ENCODE peak calls at places on chromosomes 11 and 22, in four cellular contexts. T is NCI-H2081, R is AG04450, V is DMS53. Y is an unnamed sample.

GRCh38 chr11:93652161-93652597 is 9.3 kb upstream of the CEP295 start:
- DNase-seq in T (peak), R (no peak), V (peak), Y (peak)

GRCh38 chr11:12201016-12201985 is 90.9 kb downstream of the MICAL2 start:
- DNase-seq in T (no peak), R (no peak), V (no peak), Y (no peak)

GRCh38 chr11:22459053-22459452 is 120.9 kb downstream of the SLC17A6 start:
- DNase-seq in T (no peak), R (no peak), V (peak), Y (peak)

GRCh38 chr11:129190087-129190486 is 2.0 kb downstream of the ARHGAP32 start:
- DNase-seq in T (peak), R (no peak), V (peak), Y (peak)

GRCh38 chr22:49657275-49657973 is 170.2 kb downstream of the BRD1 start:
- DNase-seq in T (no peak), R (no peak), V (no peak), Y (no peak)

GRCh38 chr11:11297578-11297977 is 55.5 kb downstream of the CSNK2A3 start:
- DNase-seq in T (no peak), R (peak), V (no peak), Y (peak)

GRCh38 chr22:35733742-35734516 is 16.3 kb downstream of the APOL5 start:
- DNase-seq in T (no peak), R (no peak), V (no peak), Y (no peak)

GRCh38 chr11:94801866-94802460 is 33.8 kb downstream of the AMOTL1 start:
- DNase-seq in T (no peak), R (no peak), V (no peak), Y (no peak)

GRCh38 chr11:66112640-66113098 is 42.6 kb downstream of the PACS1 start:
- DNase-seq in T (no peak), R (no peak), V (no peak), Y (no peak)

GRCh38 chr11:103826856-103827255 is 209.6 kb upstream of the DDI1 start:
- DNase-seq in T (no peak), R (no peak), V (no peak), Y (no peak)

GRCh38 chr22:29003975-29004646 is 57.5 kb downstream of the C22orf31 start:
- DNase-seq in T (no peak), R (no peak), V (peak), Y (peak)

GRCh38 chr11:112797653-112798293 is 163.4 kb upstream of the NCAM1 start:
- DNase-seq in T (peak), R (no peak), V (peak), Y (peak)

GRCh38 chr11:80103149-80103859 is 662.5 kb upstream of the TENM4 start:
- DNase-seq in T (no peak), R (peak), V (peak), Y (no peak)

GRCh38 chr22:38080468-38080846 is 3.5 kb downstream of the SLC16A8 start:
- DNase-seq in T (no peak), R (no peak), V (no peak), Y (no peak)

GRCh38 chr22:48738204-48738980 is 1089.3 kb downstream of the BRD1 start:
- DNase-seq in T (no peak), R (no peak), V (no peak), Y (no peak)

GRCh38 chr11:78351193-78351592 is 66.4 kb downstream of the GAB2 start:
- DNase-seq in T (peak), R (no peak), V (peak), Y (peak)

GRCh38 chr11:94774345-94774744 is 6.2 kb downstream of the AMOTL1 start:
- DNase-seq in T (no peak), R (no peak), V (peak), Y (peak)

GRCh38 chr22:36384766-36385400 is 2.9 kb downstream of the MYH9 start:
- DNase-seq in T (no peak), R (no peak), V (peak), Y (peak)

GRCh38 chr11:3126207-3126865 is 38.8 kb downstream of the OSBPL5 start:
- DNase-seq in T (no peak), R (no peak), V (peak), Y (no peak)

GRCh38 chr22:29563652-29564460 is 10.3 kb upstream of the THOC5 start:
- DNase-seq in T (no peak), R (no peak), V (no peak), Y (peak)

GRCh38 chr11:95794086-95794485 is 3.8 kb downstream of the CEP57 start:
- DNase-seq in T (no peak), R (no peak), V (no peak), Y (peak)

GRCh38 chr11:73288197-73288872 is 16.2 kb downstream of the P2RY6 start:
- DNase-seq in T (no peak), R (no peak), V (no peak), Y (no peak)

GRCh38 chr11:92782806-92783205 is 186.6 kb upstream of the MTNR1B start:
- DNase-seq in T (no peak), R (no peak), V (no peak), Y (no peak)

GRCh38 chr11:2276999-2277328 is 6.6 kb upstream of the ASCL2 start:
- DNase-seq in T (no peak), R (no peak), V (no peak), Y (no peak)

GRCh38 chr11:106399075-106399500 is 321.6 kb downstream of the AASDHPPT start:
- DNase-seq in T (no peak), R (peak), V (no peak), Y (no peak)

GRCh38 chr11:128610765-128611617 is 23.6 kb upstream of the ETS1 start:
- DNase-seq in T (no peak), R (no peak), V (no peak), Y (no peak)

GRCh38 chr11:61290905-61291690 is 4.0 kb downstream of the VWCE start:
- DNase-seq in T (no peak), R (no peak), V (no peak), Y (no peak)

GRCh38 chr11:83195176-83195531 is 1.6 kb downstream of the ANKRD42 start:
- DNase-seq in T (no peak), R (no peak), V (peak), Y (no peak)

Y was measured in NCI-H69.